ENCODE peak calls at places on chromosomes 13 and 19, in six cellular contexts. D, E, G, H, U and N are unnamed samples.

GRCh38 chr19:55809381-55810058 is 22.3 kb downstream of the NLRP11 start:
- DNase-seq in D (peak), E (peak), G (peak), H (no peak), U (peak), N (peak)

GRCh38 chr19:34316741-34317241 is 48.2 kb upstream of the GPI start:
- DNase-seq in D (no peak), E (no peak), G (peak), H (no peak), U (peak), N (no peak)

GRCh38 chr19:47094557-47095517 is 18.7 kb downstream of the ZC3H4 start:
- DNase-seq in D (peak), E (no peak), G (no peak), H (no peak), U (no peak), N (peak)

GRCh38 chr13:58547419-58547818 is 915.9 kb downstream of the PCDH17 start:
- DNase-seq in D (no peak), E (no peak), G (no peak), H (no peak), U (no peak), N (no peak)

GRCh38 chr13:108733141-108733540 is 103.7 kb downstream of the MYO16 start:
- DNase-seq in D (no peak), E (no peak), G (no peak), H (no peak), U (no peak), N (no peak)

GRCh38 chr19:39805120-39805519 is 26.5 kb downstream of the LEUTX start:
- DNase-seq in D (no peak), E (no peak), G (no peak), H (no peak), U (peak), N (no peak)

GRCh38 chr19:34254552-34255432 is at the start of gene GARRE1:
- DNase-seq in D (peak), E (peak), G (no peak), H (peak), U (peak), N (peak)

GRCh38 chr19:13299838-13300237 is 149.6 kb downstream of the IER2 start:
- DNase-seq in D (no peak), E (no peak), G (peak), H (no peak), U (no peak), N (no peak)

GRCh38 chr19:56108447-56109195 is 12.5 kb downstream of the ZNF787 start:
- DNase-seq in D (no peak), E (no peak), G (no peak), H (no peak), U (peak), N (peak)

GRCh38 chr13:48973845-48974431 is 1.8 kb upstream of the FNDC3A start:
- DNase-seq in D (no peak), E (no peak), G (no peak), H (no peak), U (no peak), N (no peak)

DNA sequence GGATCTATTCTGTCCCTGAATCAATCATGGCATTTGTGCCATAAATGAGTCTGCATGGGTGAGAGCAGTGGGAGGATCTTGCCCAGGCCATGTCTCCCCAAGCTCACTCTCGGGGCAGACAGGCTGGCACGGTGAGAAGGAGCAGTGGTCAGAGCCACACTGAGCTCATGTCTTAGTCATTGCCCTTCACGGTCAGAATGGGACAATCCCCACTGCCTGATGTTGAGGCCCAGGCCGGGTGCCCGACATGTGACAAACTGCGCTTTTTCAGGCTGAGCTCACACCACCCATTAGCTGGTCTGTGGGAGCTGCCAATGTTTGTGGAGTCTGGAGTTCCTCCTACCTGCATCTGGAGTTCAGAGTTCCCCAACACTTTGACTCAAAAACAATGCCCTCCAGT is 481.9 kb downstream of the COG6 start:
- DNase-seq in D (no peak), E (no peak), G (no peak), H (no peak), U (no peak), N (no peak)
- H3K4me2 ChIP-seq in D (no peak), E (no peak), G (no peak), H (no peak), U (no peak), N (no peak)

GRCh38 chr19:4742717-4743646 is 19.3 kb upstream of the DPP9 start:
- DNase-seq in D (no peak), E (peak), G (no peak), H (no peak), U (no peak), N (no peak)
- H3K4me2 ChIP-seq in D (no peak), E (no peak), G (no peak), H (peak), U (no peak), N (no peak)

GRCh38 chr13:27304611-27305010 is 34.0 kb downstream of the RASL11A start:
- DNase-seq in D (no peak), E (no peak), G (no peak), H (no peak), U (no peak), N (no peak)

GRCh38 chr13:27304099-27304498 is 33.5 kb downstream of the RASL11A start:
- DNase-seq in D (no peak), E (no peak), G (no peak), H (no peak), U (no peak), N (no peak)

GRCh38 chr13:27300941-27301586 is 30.4 kb downstream of the RASL11A start:
- DNase-seq in D (no peak), E (no peak), G (peak), H (no peak), U (no peak), N (no peak)

GRCh38 chr13:27306364-27306763 is 35.7 kb downstream of the RASL11A start:
- DNase-seq in D (no peak), E (no peak), G (no peak), H (no peak), U (no peak), N (no peak)

DNA sequence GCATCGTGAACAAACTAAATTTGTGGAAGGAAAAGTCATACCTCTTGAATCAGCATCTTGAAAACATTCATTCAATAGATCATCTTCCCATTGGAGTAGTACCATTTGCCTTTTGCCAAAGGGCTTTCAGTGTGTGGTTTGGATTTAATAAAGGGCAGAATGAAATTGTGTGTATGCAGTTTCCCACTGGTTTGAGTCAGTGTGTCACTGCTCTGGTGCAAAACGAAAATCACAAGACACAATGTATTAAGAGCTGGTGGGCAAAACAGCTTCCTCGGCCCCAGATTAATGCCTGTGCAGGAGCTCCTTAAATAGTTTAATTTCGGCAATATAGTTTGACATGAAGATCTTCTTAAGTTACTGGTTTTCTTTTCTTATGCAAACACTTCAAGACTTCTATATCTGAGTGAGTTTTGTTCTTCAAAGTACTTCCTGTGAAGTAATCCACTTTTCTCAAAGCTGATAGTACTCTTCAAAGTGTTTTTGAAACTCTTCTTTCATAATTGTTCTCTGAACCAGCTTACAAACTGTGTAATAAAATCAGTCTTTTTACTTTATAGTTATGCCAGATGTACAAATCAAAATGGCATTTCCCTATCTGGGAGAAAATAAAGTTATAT is 32.1 kb downstream of the RASL11A start:
- DNase-seq in D (no peak), E (no peak), G (no peak), H (no peak), U (no peak), N (no peak)
- H3K4me2 ChIP-seq in D (no peak), E (no peak), G (no peak), H (no peak), U (no peak), N (no peak)

DNA sequence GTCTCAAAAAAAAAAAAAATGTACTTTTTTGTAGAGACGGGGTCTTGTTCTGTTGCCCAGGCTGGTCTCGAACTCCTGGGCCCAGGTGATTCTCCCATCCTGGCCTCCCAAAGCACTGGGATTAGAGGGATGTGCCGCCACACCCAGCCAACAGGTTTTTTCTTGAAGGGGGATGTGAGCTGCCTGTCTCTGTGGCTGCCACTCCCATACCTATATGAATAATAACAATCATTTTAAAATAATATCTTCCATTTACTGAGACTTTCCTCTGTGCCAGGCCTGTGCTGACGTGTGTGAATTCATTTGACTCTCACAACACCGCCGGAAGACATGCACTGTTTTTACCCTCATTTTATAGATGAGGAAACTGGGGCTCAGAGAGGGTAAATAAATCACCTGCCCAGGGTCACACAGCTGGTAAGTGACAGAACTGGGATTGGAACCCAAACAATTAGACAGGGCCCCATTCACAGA is 7.2 kb upstream of the BCL3 start:
- DNase-seq in D (peak), E (no peak), G (peak), H (no peak), U (no peak), N (no peak)
- H3K4me2 ChIP-seq in D (peak), E (no peak), G (peak), H (no peak), U (no peak), N (peak)